ENCODE peak calls at places on chromosomes 11 and 22, in four cellular contexts. G is A549, M is HepG2, D is K562. X is an unnamed sample.

GRCh38 chr11:17805043-17805442 is 70.5 kb downstream of the KCNC1 start:
- DNase-seq in D (no peak), G (no peak), M (no peak), X (no peak)

GRCh38 chr11:58576792-58577440 is 1.3 kb upstream of the LPXN start:
- DNase-seq in D (no peak), M (peak), G (peak), X (no peak)

GRCh38 chr22:41596776-41597634 is 7.4 kb upstream of the PMM1 start:
- DNase-seq in G (peak), D (peak), M (peak), X (peak)

GRCh38 chr11:44622190-44622650 is 56.8 kb downstream of the CD82 start:
- DNase-seq in D (no peak), G (no peak), M (no peak), X (no peak)

GRCh38 chr11:96280444-96280843 is 62.6 kb downstream of the MAML2 start:
- DNase-seq in G (no peak), D (no peak), M (no peak), X (no peak)

GRCh38 chr11:72190581-72191205 is 1.2 kb upstream of the FOLR1 start:
- DNase-seq in G (no peak), D (no peak), M (no peak), X (no peak)

GRCh38 chr11:17845431-17845881 is 110.9 kb downstream of the KCNC1 start:
- DNase-seq in G (no peak), M (no peak), D (no peak), X (no peak)

GRCh38 chr22:20016734-20017621 is at the start of gene ARVCF:
- DNase-seq in G (peak), M (peak), D (peak), X (peak)

GRCh38 chr22:32023251-32023827 is 19.7 kb upstream of the SLC5A1 start:
- DNase-seq in D (no peak), M (no peak), G (no peak), X (no peak)

GRCh38 chr11:122044086-122044485 is 71.9 kb downstream of the BLID start:
- DNase-seq in M (no peak), D (no peak), G (no peak), X (no peak)

GRCh38 chr11:97865424-97866012 is 1155.2 kb upstream of the CNTN5 start:
- DNase-seq in M (no peak), D (no peak), G (no peak), X (no peak)

GRCh38 chr11:109960831-109961230 is 132.4 kb upstream of the ZC3H12C start:
- DNase-seq in D (no peak), G (no peak), M (no peak), X (no peak)

GRCh38 chr11:78195917-78196545 is 7.3 kb downstream of the USP35 start:
- DNase-seq in D (no peak), G (no peak), M (no peak), X (no peak)

GRCh38 chr11:105793092-105793491 is 183.2 kb downstream of the GRIA4 start:
- DNase-seq in M (no peak), G (no peak), D (no peak), X (no peak)

GRCh38 chr11:6599884-6600390 is 3.5 kb downstream of the RRP8 start:
- DNase-seq in G (no peak), M (no peak), D (no peak), X (no peak)

GRCh38 chr11:14538271-14538925 is 18.2 kb upstream of the PSMA1 start:
- DNase-seq in D (no peak), G (no peak), M (no peak), X (no peak)

GRCh38 chr11:28835790-28836189 is 727.6 kb downstream of the METTL15 start:
- DNase-seq in M (no peak), D (no peak), G (peak), X (no peak)

GRCh38 chr11:44136176-44136945 is 40.9 kb downstream of the EXT2 start:
- DNase-seq in D (no peak), M (no peak), G (no peak), X (no peak)

GRCh38 chr11:114909866-114910265 is 231.5 kb downstream of the NXPE2 start:
- DNase-seq in G (no peak), D (no peak), M (peak), X (peak)

GRCh38 chr11:10496296-10496936 is 41.4 kb downstream of the AMPD3 start:
- DNase-seq in M (no peak), G (no peak), D (no peak), X (no peak)

GRCh38 chr11:109783842-109784241 is 309.4 kb upstream of the ZC3H12C start:
- DNase-seq in D (no peak), G (no peak), M (no peak), X (no peak)

GRCh38 chr11:114159802-114160588 is 100.5 kb downstream of the ZBTB16 start:
- DNase-seq in M (peak), D (peak), G (peak), X (peak)

GRCh38 chr11:66868726-66869291 is 11.9 kb downstream of the LRFN4 start:
- DNase-seq in D (peak), M (peak), G (peak), X (peak)

GRCh38 chr11:87889126-87889525 is 286.1 kb downstream of the RAB38 start:
- DNase-seq in G (no peak), D (no peak), M (no peak), X (no peak)

GRCh38 chr11:65434057-65434666 is 11.6 kb downstream of the NEAT1 start:
- DNase-seq in M (no peak), D (no peak), G (peak), X (no peak)

DNA sequence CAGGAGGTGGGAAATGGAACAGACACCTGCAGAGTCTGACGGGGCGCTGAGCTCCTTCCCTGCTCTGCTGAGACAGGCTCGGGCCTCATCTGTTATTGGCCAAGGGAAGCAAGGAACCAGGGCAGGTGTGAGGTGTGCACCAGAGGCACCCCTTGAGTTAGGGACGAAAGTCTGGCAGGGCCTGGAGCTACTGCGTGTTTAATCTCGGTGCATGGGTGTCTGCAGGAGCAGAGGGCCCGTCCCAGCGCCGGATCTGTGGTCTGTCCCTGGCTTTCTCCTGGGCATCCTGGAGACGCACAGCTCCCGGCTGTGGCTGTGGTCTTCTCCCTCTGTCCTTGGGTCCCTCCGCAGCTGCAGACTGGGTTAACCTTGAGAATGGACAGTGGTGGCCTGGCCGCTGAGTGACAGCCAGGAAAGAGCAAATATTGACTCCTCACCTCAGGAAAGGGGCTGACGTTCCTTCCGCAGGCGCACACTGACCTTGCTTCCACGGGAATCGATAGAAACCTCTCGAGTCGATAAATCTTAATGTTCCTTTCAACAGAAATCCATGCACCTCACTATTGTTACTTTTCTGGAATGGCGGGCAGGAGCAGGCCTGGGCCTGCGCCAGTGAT is 975.6 kb downstream of the BRD1 start:
- DNase-seq in G (no peak), D (no peak), M (peak), X (no peak)
- TF ChIP-seq HMGXB4 in G (no peak), D (no peak), M (no peak), X (no peak)

GRCh38 chr22:26700462-26700861 is 43.1 kb downstream of the MIAT start:
- DNase-seq in M (no peak), G (no peak), D (no peak), X (no peak)
- TF ChIP-seq HMGXB4 in M (no peak), G (no peak), D (no peak), X (no peak)

GRCh38 chr11:64059339-64060176 is 23.8 kb downstream of the FLRT1 start:
- DNase-seq in M (no peak), D (peak), G (no peak), X (peak)

GRCh38 chr11:64062185-64063039 is 26.7 kb downstream of the FLRT1 start:
- DNase-seq in M (no peak), D (no peak), G (no peak), X (no peak)

GRCh38 chr11:64060861-64061444 is 25.2 kb downstream of the FLRT1 start:
- DNase-seq in D (peak), M (no peak), G (peak), X (peak)

GRCh38 chr11:64058494-64058893 is 22.8 kb downstream of the FLRT1 start:
- DNase-seq in G (no peak), M (no peak), D (peak), X (no peak)

DNA sequence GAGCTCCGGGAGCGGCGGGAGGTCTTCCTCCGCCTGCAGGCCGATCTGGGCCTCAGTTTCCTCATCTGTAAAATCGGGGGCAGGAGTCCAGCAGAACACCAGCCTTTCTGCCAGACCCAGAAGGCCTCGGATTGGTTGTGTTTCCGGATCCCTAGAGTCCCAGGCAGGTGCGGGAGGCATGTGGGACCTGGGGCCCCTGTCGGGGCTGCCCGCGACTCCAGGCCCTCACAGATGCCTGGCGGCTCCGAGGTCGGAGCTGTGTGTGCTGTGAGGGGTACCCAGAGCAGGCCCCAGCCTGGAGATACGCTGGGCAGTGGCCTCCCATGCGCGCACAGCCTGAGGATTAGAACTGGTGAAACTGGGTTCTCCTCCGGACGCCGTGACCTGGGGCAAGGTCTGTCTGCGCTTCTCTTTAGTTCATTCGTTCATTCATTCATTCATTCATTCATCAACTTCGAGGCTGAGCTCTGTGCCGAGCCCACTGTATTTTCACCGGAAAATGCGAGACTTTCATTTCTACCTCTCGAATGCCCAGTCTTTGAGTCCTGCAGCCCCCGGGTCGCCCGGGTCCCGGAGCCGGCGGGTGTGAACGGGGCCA is 24.6 kb downstream of the FLRT1 start:
- DNase-seq in M (no peak), G (no peak), D (no peak), X (peak)
- TF ChIP-seq HMGXB4 in M (no peak), G (no peak), D (no peak), X (no peak)

DNA sequence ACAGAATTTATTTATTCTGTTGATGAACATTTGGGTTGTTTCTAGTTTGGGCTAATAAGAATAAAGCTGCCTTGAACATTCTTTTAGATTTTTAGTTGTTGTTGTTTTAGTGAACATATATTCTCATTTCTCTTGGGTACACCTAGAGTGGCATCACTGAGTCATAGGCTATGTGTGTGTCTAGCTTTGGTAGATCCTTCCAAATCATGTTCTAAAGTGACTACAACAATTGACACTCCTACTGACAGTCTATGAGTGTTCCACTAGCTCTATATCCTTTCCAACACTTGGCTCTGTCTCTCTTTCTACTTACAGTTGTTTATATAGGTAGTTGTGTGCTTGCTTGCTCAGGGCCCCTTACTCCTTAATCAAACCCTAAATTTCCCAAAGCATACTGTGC is 346.0 kb upstream of the NCAM1 start:
- DNase-seq in M (no peak), G (no peak), D (no peak), X (no peak)
- TF ChIP-seq HMGXB4 in M (no peak), G (no peak), D (no peak), X (no peak)

DNA sequence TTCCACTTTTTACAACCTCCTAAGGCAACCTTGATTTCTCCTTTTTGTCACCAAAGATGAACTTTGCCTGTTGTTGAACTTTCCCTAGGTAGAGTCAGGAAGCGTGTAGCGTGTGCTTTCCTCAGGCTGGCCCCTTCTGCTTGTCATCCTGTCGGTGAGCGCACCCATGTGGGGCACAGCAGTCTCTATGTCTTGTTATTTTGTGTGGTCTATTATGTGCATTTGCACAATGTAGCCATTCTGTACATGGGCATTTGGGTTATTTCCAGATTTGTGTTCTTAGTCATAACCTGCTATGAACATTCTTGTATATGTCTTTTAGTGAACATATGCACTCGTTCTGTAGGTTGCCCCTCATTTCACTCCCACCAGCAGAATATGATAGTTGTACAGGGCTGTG is 34.9 kb downstream of the CABIN1 start:
- DNase-seq in G (no peak), D (no peak), M (no peak), X (no peak)
- TF ChIP-seq HMGXB4 in G (no peak), D (no peak), M (no peak), X (no peak)

DNA sequence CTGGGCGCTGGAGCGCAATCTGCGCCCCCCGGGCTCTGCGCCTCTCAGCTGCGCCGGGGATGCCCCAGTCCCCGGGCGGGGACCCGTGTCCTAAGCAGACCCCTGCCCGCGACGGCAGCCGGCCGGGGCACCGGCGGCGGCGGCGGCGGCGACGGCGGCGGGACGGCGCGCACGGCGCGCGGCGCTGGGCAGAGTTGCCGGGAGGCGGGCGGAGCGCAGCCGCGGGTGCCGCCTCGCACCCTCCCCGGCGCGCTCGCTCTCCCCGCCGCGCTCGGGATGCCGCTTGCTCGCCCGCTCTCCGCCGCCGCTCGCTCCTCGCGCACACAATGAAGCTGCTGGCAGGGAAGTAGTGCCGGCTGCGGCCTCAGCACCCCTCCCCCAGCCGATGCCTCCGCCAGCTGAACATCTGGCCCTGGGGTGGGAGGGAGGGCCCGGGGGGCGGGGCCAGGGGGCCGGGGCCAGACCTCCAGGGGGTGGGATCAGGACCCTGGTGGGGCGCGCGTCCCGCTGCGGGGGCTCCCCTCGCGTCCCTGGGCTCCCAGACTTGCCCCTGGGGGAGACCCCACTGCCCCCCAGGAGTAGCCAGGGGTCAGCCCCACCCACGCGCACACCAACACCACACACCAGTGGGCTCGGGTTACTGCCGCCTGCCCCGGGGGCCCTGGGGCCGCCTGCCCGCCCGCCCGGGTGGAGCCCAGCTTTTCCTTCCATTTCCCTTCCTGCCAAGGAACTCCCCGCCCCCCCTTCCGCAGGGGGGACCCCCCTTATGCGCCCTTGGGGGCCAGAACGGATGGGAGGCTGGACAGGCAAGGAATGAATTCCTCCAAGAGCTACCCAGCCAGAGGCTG is at the start of gene RCOR2:
- DNase-seq in G (peak), D (peak), M (peak), X (peak)
- TF ChIP-seq HMGXB4 in G (no peak), D (no peak), M (no peak), X (no peak)

X was measured in WTC11.